ENCODE peak calls at places on chromosomes 4 and X, in seven cellular contexts. H is K562, L is A549, N is ovary, O is stomach, Y is GM12878, W is transverse colon. G is an unnamed sample.

GRCh38 chr4:167838686-167839085 is 253.7 kb upstream of the ANXA10 start:
- DNase-seq in Y (no peak), O (no peak), L (no peak), W (no peak), H (no peak), N (no peak), G (no peak)

GRCh38 chrX:22155126-22155525 is 117.6 kb upstream of the CBLL2 start:
- DNase-seq in N (no peak), O (no peak), L (no peak), Y (no peak), W (no peak), H (no peak), G (no peak)

GRCh38 chr4:184315675-184316359 is 98.1 kb upstream of the ENPP6 start:
- DNase-seq in W (no peak), H (no peak), O (no peak), L (no peak), Y (no peak), N (no peak), G (no peak)

GRCh38 chr4:145293658-145294057 is 113.3 kb upstream of the OTUD4 start:
- DNase-seq in W (no peak), H (no peak), Y (no peak), L (no peak), O (no peak), N (no peak), G (no peak)

GRCh38 chr4:121266982-121267381 is 102.9 kb upstream of the TNIP3 start:
- DNase-seq in O (no peak), Y (no peak), L (no peak), H (no peak), W (no peak), N (no peak), G (no peak)

GRCh38 chrX:63761639-63762038 is 23.4 kb downstream of the ARHGEF9 start:
- DNase-seq in H (no peak), N (no peak), L (no peak), Y (peak), O (no peak), W (no peak), G (no peak)

GRCh38 chr4:139330283-139330682 is 28.0 kb upstream of the NDUFC1 start:
- DNase-seq in W (no peak), O (no peak), L (no peak), H (no peak), Y (no peak), N (no peak), G (no peak)

GRCh38 chr4:89245459-89245858 is 62.1 kb downstream of the GPRIN3 start:
- DNase-seq in O (peak), Y (no peak), W (no peak), H (no peak), L (no peak), N (no peak), G (no peak)

GRCh38 chr4:79780129-79780528 is 292.9 kb downstream of the ANTXR2 start:
- DNase-seq in L (no peak), O (no peak), Y (no peak), H (no peak), N (no peak), W (no peak), G (no peak)

GRCh38 chr4:31043382-31044062 is 323.4 kb downstream of the PCDH7 start:
- DNase-seq in Y (no peak), W (no peak), O (no peak), L (peak), H (no peak), N (no peak), G (no peak)

GRCh38 chr4:172514801-172515200 is 653.8 kb upstream of the GALNT7 start:
- DNase-seq in W (no peak), L (no peak), H (no peak), O (no peak), Y (no peak), N (no peak), G (no peak)

GRCh38 chrX:1336331-1337143 is at the start of gene IL3RA:
- DNase-seq in L (peak), Y (peak), O (no peak), H (no peak), W (peak), N (peak), G (peak)

GRCh38 chr4:100289980-100290379 is 99.7 kb upstream of the DDIT4L start:
- DNase-seq in W (no peak), H (no peak), L (no peak), Y (no peak), O (no peak), N (no peak), G (no peak)

GRCh38 chr4:94504545-94504944 is 52.8 kb downstream of the PDLIM5 start:
- DNase-seq in N (no peak), O (no peak), W (no peak), L (no peak), Y (no peak), H (no peak), G (no peak)

GRCh38 chr4:89175611-89176010 is 64.3 kb downstream of the TIGD2 start:
- DNase-seq in H (no peak), N (no peak), W (no peak), Y (no peak), O (no peak), L (no peak), G (no peak)

GRCh38 chr4:41426523-41426922 is 111.4 kb upstream of the LIMCH1 start:
- DNase-seq in O (no peak), L (no peak), W (no peak), Y (no peak), N (no peak), H (no peak), G (no peak)

DNA sequence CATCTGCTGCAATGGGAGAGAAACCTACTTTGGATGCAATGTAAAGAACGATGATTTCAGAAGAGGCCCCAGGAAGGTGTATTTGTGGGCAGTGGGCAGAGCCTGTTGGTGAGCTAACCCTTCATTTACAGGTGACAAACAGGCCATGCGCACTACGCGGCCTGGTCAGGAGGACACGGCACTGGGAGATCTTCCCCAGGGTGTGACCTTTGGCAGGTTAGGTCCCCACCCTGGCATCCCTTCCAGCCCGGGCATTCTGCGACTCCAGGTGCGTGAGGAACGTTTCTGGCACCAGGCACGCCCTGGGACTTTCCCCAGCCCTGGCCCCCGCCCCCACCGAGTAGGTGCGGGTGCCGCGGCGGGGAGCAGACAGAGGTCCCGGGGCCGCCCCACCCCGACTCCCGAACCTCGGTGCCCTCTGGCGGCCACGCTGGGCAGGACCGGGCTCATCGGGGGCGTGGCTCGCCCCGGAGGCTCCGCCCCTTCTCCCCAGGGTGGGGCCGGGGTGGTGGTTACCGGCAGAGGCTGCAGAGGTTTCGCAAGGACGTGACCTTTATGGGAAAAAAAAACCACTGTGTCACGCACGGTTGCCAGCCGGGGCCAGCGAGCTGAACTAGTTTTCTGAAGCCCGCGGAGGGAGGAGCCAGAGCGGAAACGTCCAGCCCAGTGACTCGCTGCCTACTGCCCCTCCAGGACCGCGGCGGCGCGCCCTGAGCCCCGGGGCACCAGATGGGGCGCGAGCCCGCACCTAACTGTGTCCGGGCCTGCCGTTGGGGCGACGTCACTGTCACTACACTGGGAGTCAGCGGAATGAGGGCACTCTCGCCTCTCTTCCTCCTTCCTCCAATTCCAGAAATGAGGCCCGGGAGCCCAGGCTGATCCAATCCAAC is 5.0 kb upstream of the NYX start:
- DNase-seq in H (peak), O (peak), W (peak), Y (peak), N (peak), L (peak), G (peak)
- TF ChIP-seq POLR2A in H (peak), O (no peak), W (peak), Y (peak), N (no peak), L (peak), G (no peak)

GRCh38 chr4:176065365-176066249 is at the start of gene WDR17:
- DNase-seq in L (peak), H (peak), W (peak), N (peak), Y (peak), O (peak), G (peak)
- TF ChIP-seq EP300 in L (no peak), H (no peak), W (no peak), N (no peak), Y (no peak), O (no peak), G (no peak)

GRCh38 chr4:973431-974397 is at the start of gene DGKQ:
- DNase-seq in L (peak), W (peak), N (peak), H (peak), Y (no peak), O (peak), G (peak)
- TF ChIP-seq POLR2A in L (peak), W (no peak), N (no peak), H (peak), Y (peak), O (no peak), G (peak)

GRCh38 chr4:141810038-141810701 is 173.8 kb downstream of the IL15 start:
- DNase-seq in Y (no peak), N (no peak), H (no peak), W (no peak), L (no peak), O (no peak), G (no peak)
- TF ChIP-seq EP300 in Y (no peak), N (no peak), H (no peak), W (no peak), L (no peak), O (no peak), G (no peak)

GRCh38 chr4:85478576-85478975 is 3.6 kb downstream of the ARHGAP24 start:
- DNase-seq in Y (no peak), L (no peak), N (no peak), H (no peak), O (no peak), W (no peak), G (no peak)

GRCh38 chr4:85477538-85477937 is 2.6 kb downstream of the ARHGAP24 start:
- DNase-seq in H (no peak), W (no peak), L (peak), Y (no peak), N (no peak), O (no peak), G (no peak)

GRCh38 chr4:85474356-85474755 is 594 bp upstream of the ARHGAP24 start:
- DNase-seq in H (no peak), N (no peak), W (no peak), Y (no peak), O (no peak), L (no peak), G (no peak)

GRCh38 chr4:85475631-85476233 is 782 bp downstream of the ARHGAP24 start:
- DNase-seq in L (peak), H (no peak), O (no peak), W (no peak), N (peak), Y (no peak), G (peak)

DNA sequence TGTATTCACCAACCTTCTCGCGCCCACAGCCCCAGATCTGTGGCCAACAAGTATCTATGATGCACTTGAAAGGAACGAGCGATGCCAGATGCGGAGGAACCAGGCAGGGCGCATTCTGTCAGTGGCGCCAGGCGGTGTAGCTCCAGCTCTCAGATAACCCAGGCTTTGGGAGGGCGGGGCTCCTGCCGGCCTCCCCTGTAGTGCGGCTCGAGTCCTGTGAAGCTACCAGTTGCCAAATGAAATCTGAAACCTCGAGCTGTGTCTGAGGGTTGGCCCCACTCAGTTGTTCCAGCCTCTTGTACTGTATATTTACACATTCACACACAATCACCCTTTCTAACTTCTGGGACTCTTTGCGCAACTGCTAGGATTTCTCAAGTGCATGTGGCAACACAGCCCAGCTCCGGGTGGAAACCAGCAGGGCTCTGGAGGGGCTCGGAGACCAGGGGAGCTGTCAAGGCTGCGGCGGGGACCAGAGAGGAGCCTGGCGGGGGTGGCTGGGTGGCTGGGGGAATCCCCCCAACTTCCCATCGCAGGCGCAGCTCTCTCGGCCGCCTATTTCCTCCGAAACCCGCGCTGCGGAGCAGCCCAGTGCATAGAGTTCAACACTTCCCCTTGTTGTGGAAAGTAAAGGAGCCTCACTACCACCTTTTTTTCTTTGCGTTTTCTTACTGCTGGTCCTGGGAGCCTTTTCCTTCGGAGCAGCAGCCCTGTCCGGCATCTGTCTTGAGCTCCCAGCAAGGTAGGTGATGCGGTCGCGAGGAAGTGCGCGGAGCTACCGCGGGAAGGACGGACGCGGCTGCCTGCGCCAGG is at the start of gene ARHGAP24:
- DNase-seq in Y (peak), H (no peak), O (peak), W (peak), L (peak), N (peak), G (peak)
- TF ChIP-seq POLR2A in Y (no peak), H (no peak), O (no peak), W (peak), L (no peak), N (no peak), G (peak)

DNA sequence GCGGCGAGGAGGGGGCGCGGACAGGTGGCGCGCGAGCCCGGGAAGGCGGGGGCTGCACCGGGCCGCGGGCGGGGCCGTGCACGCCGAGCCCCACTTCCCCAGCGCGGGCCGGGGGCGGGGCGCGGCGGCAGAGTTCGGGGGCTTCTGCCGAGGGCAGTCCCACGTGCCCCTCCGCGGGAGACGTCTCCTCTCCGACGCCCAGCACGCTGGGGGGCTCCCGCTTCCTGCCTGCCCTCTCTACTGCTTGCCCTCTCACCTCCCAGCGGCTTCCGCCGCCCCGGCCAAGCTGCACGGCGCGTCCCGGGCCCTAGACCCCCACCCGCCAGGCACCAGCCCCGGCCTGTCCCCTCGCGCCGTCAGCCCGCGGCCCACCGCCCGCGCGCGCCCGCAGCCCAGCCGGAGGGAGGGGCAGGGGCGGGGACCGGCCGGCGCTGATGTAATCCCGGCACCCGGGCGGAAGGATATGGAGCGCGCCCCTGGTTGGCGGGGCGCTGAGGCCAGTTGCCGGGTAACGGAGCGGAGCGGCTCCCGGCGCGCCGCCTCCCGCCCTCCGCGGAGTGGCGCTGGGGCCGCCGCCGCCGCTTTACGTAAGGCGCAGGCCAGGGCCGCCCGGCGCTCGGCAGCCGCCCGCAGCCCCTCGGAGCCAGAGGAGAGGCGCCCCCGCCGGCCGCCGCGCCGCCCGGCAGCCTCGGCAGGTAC is at the start of gene KIAA0232:
- DNase-seq in N (peak), Y (peak), H (peak), O (peak), L (peak), W (peak), G (peak)
- TF ChIP-seq EP300 in N (no peak), Y (peak), H (no peak), O (no peak), L (no peak), W (no peak), G (no peak)

G was measured in upper lobe of left lung.